ENCODE peak calls at places on chromosomes 1 and 21, in four cellular contexts. O is A549, R is lower leg skin, C is astrocyte. V is an unnamed sample.

GRCh38 chr1:150976879-150977694 is 2.5 kb upstream of the CERS2 start:
- DNase-seq in O (peak), R (peak), C (no peak), V (no peak)

GRCh38 chr1:62325076-62325475 is 5.8 kb upstream of the KANK4 start:
- DNase-seq in O (no peak), R (no peak), C (peak), V (no peak)

GRCh38 chr1:165562576-165562975 is 18.8 kb downstream of the LRRC52 start:
- DNase-seq in O (no peak), R (no peak), C (no peak), V (no peak)

GRCh38 chr1:94560333-94560732 is 18.8 kb upstream of the F3 start:
- DNase-seq in O (no peak), R (no peak), C (peak), V (no peak)

GRCh38 chr1:33176362-33176850 is 5.4 kb downstream of the TRIM62 start:
- DNase-seq in O (no peak), R (peak), C (peak), V (no peak)

GRCh38 chr1:202805886-202806511 is 2.2 kb downstream of the KDM5B start:
- DNase-seq in O (peak), R (no peak), C (no peak), V (no peak)

GRCh38 chr1:36760081-36760480 is 274.2 kb downstream of the GRIK3 start:
- DNase-seq in O (no peak), R (peak), C (no peak), V (no peak)

GRCh38 chr1:8006037-8006963 is 19.8 kb downstream of the ERRFI1 start:
- DNase-seq in O (peak), R (no peak), C (no peak), V (peak)

GRCh38 chr1:41038110-41038509 is 16.6 kb upstream of the SLFNL1 start:
- DNase-seq in O (no peak), R (peak), C (no peak), V (no peak)

GRCh38 chr1:235307158-235308124 is 20.5 kb downstream of the ARID4B start:
- DNase-seq in O (no peak), R (no peak), C (no peak), V (no peak)

GRCh38 chr1:184389446-184389845 is 2.6 kb downstream of the C1orf21 start:
- DNase-seq in O (no peak), R (no peak), C (peak), V (no peak)

GRCh38 chr1:226568077-226568831 is 19.7 kb downstream of the STUM start:
- DNase-seq in O (peak), R (no peak), C (no peak), V (no peak)

GRCh38 chr1:194755241-194755953 is 1569.0 kb upstream of the B3GALT2 start:
- DNase-seq in O (no peak), R (no peak), C (peak), V (no peak)

GRCh38 chr1:17207046-17207445 is 2.1 kb downstream of the PADI1 start:
- DNase-seq in O (no peak), R (no peak), C (no peak), V (no peak)

GRCh38 chr1:177848577-177848976 is 121.3 kb downstream of the SEC16B start:
- DNase-seq in O (no peak), R (no peak), C (peak), V (no peak)

GRCh38 chr1:11944358-11944981 is 10.0 kb downstream of the PLOD1 start:
- DNase-seq in O (no peak), R (no peak), C (no peak), V (no peak)

GRCh38 chr1:201686709-201687455 is 142.1 kb upstream of the IPO9 start:
- DNase-seq in O (peak), R (no peak), C (no peak), V (peak)

GRCh38 chr1:162357681-162358266 is 18.9 kb downstream of the SPATA46 start:
- DNase-seq in O (peak), R (peak), C (no peak), V (no peak)

GRCh38 chr1:50368179-50369007 is 54.9 kb downstream of the DMRTA2 start:
- DNase-seq in O (peak), R (no peak), C (no peak), V (no peak)

GRCh38 chr1:27405074-27405473 is 12.7 kb downstream of the GPR3 start:
- DNase-seq in O (no peak), R (no peak), C (peak), V (no peak)

GRCh38 chr1:65170511-65171142 is 22.6 kb downstream of the AK4 start:
- DNase-seq in O (no peak), R (no peak), C (no peak), V (peak)

GRCh38 chr1:118989878-118990378 is 1.8 kb upstream of the TBX15 start:
- DNase-seq in O (no peak), R (peak), C (no peak), V (no peak)

GRCh38 chr1:155706101-155706619 is 17.3 kb downstream of the DAP3 start:
- DNase-seq in O (peak), R (no peak), C (peak), V (no peak)

GRCh38 chr1:173628888-173629287 is 6.2 kb upstream of the TEX50 start:
- DNase-seq in O (peak), R (no peak), C (no peak), V (no peak)

GRCh38 chr1:47183308-47184089 is 6.3 kb downstream of the PDZK1IP1 start:
- DNase-seq in O (no peak), R (no peak), C (no peak), V (no peak)

GRCh38 chr1:204520834-204521709 is 4.9 kb downstream of the MDM4 start:
- DNase-seq in O (no peak), R (no peak), C (peak), V (no peak)

GRCh38 chr1:34086561-34086960 is 78.5 kb downstream of the CSMD2 start:
- DNase-seq in O (no peak), R (no peak), C (no peak), V (no peak)

GRCh38 chr1:108881369-108881768 is 4.6 kb downstream of the GPSM2 start:
- DNase-seq in O (no peak), R (no peak), C (peak), V (no peak)

GRCh38 chr1:1665815-1666251 is 7.0 kb upstream of the CDK11B start:
- DNase-seq in O (peak), R (no peak), C (no peak), V (no peak)

GRCh38 chr1:239455743-239456142 is 69.4 kb downstream of the CHRM3 start:
- DNase-seq in O (no peak), R (no peak), C (no peak), V (no peak)

GRCh38 chr1:200731654-200732332 is 6.9 kb upstream of the CAMSAP2 start:
- DNase-seq in O (peak), R (no peak), C (no peak), V (no peak)

GRCh38 chr1:111814642-111815041 is 58.9 kb downstream of the DDX20 start:
- DNase-seq in O (no peak), R (no peak), C (no peak), V (no peak)

GRCh38 chr1:3306583-3307285 is 147.7 kb upstream of the ARHGEF16 start:
- DNase-seq in O (no peak), R (no peak), C (peak), V (no peak)

GRCh38 chr1:109404838-109405237 is 7.1 kb upstream of the SORT1 start:
- DNase-seq in O (no peak), R (no peak), C (no peak), V (no peak)

GRCh38 chr1:155919801-155920200 is 8.7 kb upstream of the RIT1 start:
- DNase-seq in O (no peak), R (no peak), C (no peak), V (no peak)

GRCh38 chr1:86924324-86924960 is 10.0 kb downstream of the HS2ST1 start:
- DNase-seq in O (no peak), R (no peak), C (no peak), V (no peak)

GRCh38 chr1:30901798-30902652 is 6.5 kb downstream of the SDC3 start:
- DNase-seq in O (no peak), R (no peak), C (no peak), V (no peak)

DNA sequence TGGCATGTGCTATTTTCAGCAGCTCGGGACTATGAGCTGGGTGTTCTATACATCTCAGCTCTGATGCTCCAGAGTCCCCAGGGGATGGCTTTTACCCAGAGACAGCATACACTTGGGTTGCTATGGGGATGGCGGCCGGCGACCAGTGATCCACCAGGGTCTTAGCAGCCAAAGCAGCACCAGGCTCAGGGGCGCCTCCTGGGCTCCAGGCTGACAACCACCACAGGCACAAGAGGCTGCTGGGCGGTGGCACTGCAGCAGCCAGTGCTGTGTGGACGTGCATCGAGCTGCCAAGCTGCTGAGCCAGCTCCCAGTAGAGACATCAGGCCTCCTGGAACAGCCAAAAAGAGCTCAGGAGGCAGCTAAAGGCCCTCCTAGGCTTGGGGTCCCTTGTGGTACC is 37.6 kb upstream of the CLSTN1 start:
- DNase-seq in O (no peak), R (no peak), C (no peak), V (no peak)
- TF ChIP-seq CTCF in O (no peak), R (no peak), C (no peak), V (no peak)

GRCh38 chr1:59730302-59730701 is 84.4 kb upstream of the HOOK1 start:
- DNase-seq in O (no peak), R (no peak), C (peak), V (no peak)
- H3K4me3 ChIP-seq in O (no peak), R (no peak), C (peak), V (no peak)

GRCh38 chr1:208654241-208654640 is 410.1 kb upstream of the PLXNA2 start:
- DNase-seq in O (peak), R (no peak), C (no peak), V (no peak)
- TF ChIP-seq CTCF in O (peak), R (no peak), C (peak), V (peak)

GRCh38 chr1:233255145-233255544 is 40.4 kb downstream of the PCNX2 start:
- DNase-seq in O (no peak), R (no peak), C (no peak), V (no peak)
- H3K4me3 ChIP-seq in O (no peak), R (no peak), C (no peak), V (no peak)

GRCh38 chr21:43731476-43731875 is 12.5 kb downstream of the PDXK start:
- DNase-seq in O (no peak), R (no peak), C (no peak), V (no peak)

GRCh38 chr21:43731891-43732711 is 13.2 kb downstream of the PDXK start:
- DNase-seq in O (no peak), R (no peak), C (peak), V (no peak)

GRCh38 chr21:43726686-43727570 is 8.0 kb downstream of the PDXK start:
- DNase-seq in O (peak), R (no peak), C (no peak), V (no peak)

GRCh38 chr21:43727571-43728466 is 8.9 kb downstream of the PDXK start:
- DNase-seq in O (peak), R (no peak), C (no peak), V (peak)

DNA sequence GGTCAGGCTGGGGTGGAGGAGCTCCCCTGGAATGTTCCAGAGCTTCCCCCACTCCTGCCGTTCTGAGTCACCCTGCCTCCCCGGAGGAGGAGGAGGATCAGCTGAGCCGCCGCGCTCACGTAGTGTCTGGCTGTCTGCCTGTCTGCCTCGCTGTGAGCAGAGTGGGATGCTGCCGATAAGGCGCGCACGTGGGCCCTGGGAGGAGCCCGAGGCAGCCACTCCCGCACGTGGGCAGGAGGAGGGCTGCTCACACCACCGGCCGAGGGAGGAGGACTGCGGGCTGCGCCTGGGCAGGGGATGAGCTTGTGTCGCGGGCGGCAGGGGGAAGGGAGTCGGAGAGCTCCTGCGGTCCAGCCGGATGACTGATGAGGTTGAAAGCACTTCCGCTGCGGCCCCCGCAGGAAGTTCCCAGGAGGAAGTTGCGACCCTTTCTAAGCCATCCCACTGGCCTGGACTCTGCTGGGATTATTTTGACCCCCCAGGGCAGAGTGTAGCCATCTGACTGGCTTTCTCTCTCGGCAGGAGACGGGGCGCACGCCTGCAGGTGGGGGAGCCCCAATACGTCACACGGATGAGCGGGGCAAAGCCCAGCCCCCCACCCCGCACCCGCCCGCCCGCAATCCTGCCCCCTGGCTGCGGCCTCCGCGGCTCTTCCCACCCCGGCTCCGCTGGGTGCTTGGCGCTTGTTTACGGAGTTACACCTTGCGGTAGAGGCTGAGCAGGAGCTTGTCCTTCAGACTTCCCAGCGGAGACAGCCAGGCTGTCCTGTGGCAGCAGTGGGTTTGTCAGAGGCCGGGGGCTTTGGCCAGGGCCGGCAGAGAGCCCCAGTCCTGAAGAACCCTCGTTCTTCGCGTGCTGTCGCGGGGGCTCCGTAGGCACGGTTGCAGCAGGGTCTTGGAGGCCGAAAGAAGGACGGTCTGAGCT is 9.8 kb downstream of the PDXK start:
- DNase-seq in O (peak), R (peak), C (peak), V (peak)
- TF ChIP-seq CTCF in O (no peak), R (peak), C (no peak), V (peak)

GRCh38 chr1:245609354-245609753 is 454.6 kb downstream of the KIF26B start:
- DNase-seq in O (no peak), R (no peak), C (no peak), V (peak)

GRCh38 chr1:245614476-245614875 is 459.7 kb downstream of the KIF26B start:
- DNase-seq in O (no peak), R (no peak), C (no peak), V (no peak)

GRCh38 chr1:245611251-245611650 is 456.5 kb downstream of the KIF26B start:
- DNase-seq in O (no peak), R (no peak), C (no peak), V (no peak)

GRCh38 chr1:245614986-245615385 is 460.2 kb downstream of the KIF26B start:
- DNase-seq in O (no peak), R (no peak), C (no peak), V (no peak)
- H3K4me3 ChIP-seq in O (no peak), R (no peak), C (no peak), V (no peak)

DNA sequence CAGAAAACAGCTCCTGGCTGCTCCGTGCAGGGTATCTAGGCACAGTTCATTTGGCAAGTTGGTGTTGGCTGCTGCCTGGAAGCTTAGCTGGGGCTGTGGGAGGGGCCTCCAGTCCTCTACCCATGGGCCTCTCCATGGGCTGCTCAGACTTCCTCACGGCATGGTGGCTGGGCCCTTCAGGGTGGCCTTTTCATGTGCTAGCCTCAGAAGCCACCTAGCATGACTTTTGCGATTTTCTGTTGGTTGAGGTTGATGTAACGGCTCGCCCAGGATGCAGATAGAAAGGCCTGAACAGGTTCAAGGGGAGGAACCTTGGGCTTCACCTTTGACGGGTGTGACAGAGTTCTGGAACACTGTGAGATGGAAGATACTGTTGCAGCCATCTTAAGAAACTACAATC is 25.8 kb upstream of the LHX4 start:
- DNase-seq in O (no peak), R (no peak), C (no peak), V (no peak)
- TF ChIP-seq CTCF in O (no peak), R (no peak), C (no peak), V (no peak)

GRCh38 chr1:42318601-42319000 is 16.4 kb downstream of the FOXJ3 start:
- DNase-seq in O (no peak), R (no peak), C (no peak), V (no peak)
- H3K4me3 ChIP-seq in O (no peak), R (no peak), C (no peak), V (no peak)

V was measured in LNCaP clone FGC.